ENCODE peak calls at places on chromosomes 12 and 14, in ten cellular contexts. L, R, Y, P, D, W, J, M, O and V are unnamed samples.

GRCh38 chr12:49661191-49661590 is 37.8 kb downstream of the PRPF40B start:
- DNase-seq in D (peak), R (no peak), J (no peak), Y (no peak), M (no peak), P (no peak), O (no peak), L (no peak), W (no peak), V (no peak)

GRCh38 chr14:101108579-101109346 is 205.2 kb upstream of the RTL1 start:
- DNase-seq in O (no peak), Y (peak), J (no peak), D (no peak), M (no peak), W (no peak), R (peak), P (no peak), L (no peak), V (peak)

GRCh38 chr14:54813081-54813480 is 89.5 kb downstream of the GCH1 start:
- DNase-seq in L (no peak), J (no peak), R (no peak), D (no peak), O (peak), Y (no peak), M (no peak), P (no peak), W (no peak), V (no peak)

GRCh38 chr12:41904041-41904440 is 240.6 kb downstream of the GXYLT1 start:
- DNase-seq in P (no peak), O (no peak), D (no peak), L (no peak), J (no peak), W (no peak), M (no peak), R (no peak), Y (no peak), V (no peak)

GRCh38 chr14:96065661-96066459 is 26.7 kb downstream of the C14orf132 start:
- DNase-seq in Y (peak), D (no peak), O (no peak), J (no peak), W (no peak), L (no peak), P (no peak), R (peak), M (no peak), V (no peak)

GRCh38 chr14:102644523-102644922 is 52.1 kb downstream of the RCOR1 start:
- DNase-seq in R (no peak), L (no peak), Y (no peak), M (no peak), P (peak), D (no peak), O (no peak), W (no peak), J (no peak), V (no peak)

GRCh38 chr14:32426596-32427408 is 97.7 kb downstream of the AKAP6 start:
- DNase-seq in R (no peak), W (no peak), P (no peak), O (no peak), L (no peak), D (no peak), Y (no peak), J (no peak), M (no peak), V (no peak)

GRCh38 chr12:93347054-93347786 is 30.5 kb upstream of the NUDT4 start:
- DNase-seq in Y (no peak), W (no peak), M (no peak), O (no peak), D (no peak), J (no peak), L (no peak), P (no peak), R (no peak), V (no peak)

GRCh38 chr14:104732931-104733681 is 9.1 kb downstream of the ADSS1 start:
- DNase-seq in P (no peak), D (no peak), Y (no peak), L (no peak), O (peak), M (no peak), J (no peak), R (no peak), W (no peak), V (no peak)

GRCh38 chr12:4526923-4527546 is 11.7 kb upstream of the RAD51AP1 start:
- DNase-seq in M (no peak), Y (no peak), J (peak), L (peak), O (peak), D (no peak), W (no peak), P (peak), R (no peak), V (no peak)

GRCh38 chr14:68848253-68848652 is 55.4 kb upstream of the ZFP36L1 start:
- DNase-seq in P (no peak), O (no peak), R (no peak), M (no peak), J (no peak), L (no peak), D (no peak), W (no peak), Y (no peak), V (no peak)

GRCh38 chr12:110937104-110937641 is 16.8 kb upstream of the MYL2 start:
- DNase-seq in Y (no peak), O (peak), R (no peak), M (peak), L (peak), D (no peak), P (peak), J (no peak), W (no peak), V (no peak)

GRCh38 chr14:55416866-55417265 is 5.2 kb upstream of the ATG14 start:
- DNase-seq in M (no peak), P (peak), W (no peak), J (no peak), L (no peak), O (peak), D (no peak), R (no peak), Y (no peak), V (no peak)

GRCh38 chr12:31118831-31119530 is 45.3 kb downstream of the DDX11 start:
- DNase-seq in R (peak), J (no peak), D (peak), M (no peak), P (peak), L (no peak), W (no peak), Y (no peak), O (peak), V (no peak)

GRCh38 chr12:128388461-128388921 is 121.5 kb downstream of the TMEM132C start:
- DNase-seq in M (peak), J (no peak), P (no peak), W (no peak), D (no peak), O (no peak), R (no peak), L (no peak), Y (no peak), V (no peak)

GRCh38 chr14:88628452-88628851 is 65.6 kb downstream of the ZC3H14 start:
- DNase-seq in J (no peak), P (no peak), L (no peak), Y (no peak), R (no peak), W (no peak), M (no peak), O (no peak), D (no peak), V (no peak)

GRCh38 chr12:104677441-104678089 is 220.8 kb downstream of the CHST11 start:
- DNase-seq in W (no peak), R (no peak), L (no peak), P (no peak), J (no peak), Y (no peak), D (no peak), M (no peak), O (peak), V (no peak)

GRCh38 chr14:97978336-97978735 is 1181.2 kb downstream of the VRK1 start:
- DNase-seq in Y (peak), D (no peak), R (peak), L (no peak), O (peak), M (peak), J (peak), W (no peak), P (peak), V (no peak)

GRCh38 chr14:97723834-97724770 is 926.9 kb downstream of the VRK1 start:
- DNase-seq in L (no peak), R (no peak), P (no peak), J (no peak), Y (no peak), D (no peak), W (no peak), M (no peak), O (peak), V (no peak)

GRCh38 chr14:103698380-103699260 is 16.6 kb downstream of the XRCC3 start:
- DNase-seq in D (no peak), W (no peak), J (no peak), Y (no peak), M (peak), L (no peak), P (no peak), O (peak), R (peak), V (no peak)

GRCh38 chr14:33103489-33103888 is 164.8 kb downstream of the NPAS3 start:
- DNase-seq in O (no peak), M (no peak), Y (no peak), J (no peak), D (no peak), R (no peak), L (no peak), W (no peak), P (no peak), V (no peak)

GRCh38 chr12:57208116-57208945 is 8.3 kb upstream of the NXPH4 start:
- DNase-seq in M (peak), R (no peak), L (no peak), W (no peak), O (no peak), D (no peak), P (no peak), Y (no peak), J (no peak), V (no peak)
- TF ChIP-seq CTCF in M (no peak), R (no peak), L (no peak), W (no peak), O (no peak), D (no peak), P (no peak), Y (no peak), J (no peak), V (no peak)

GRCh38 chr14:29089849-29090248 is 323.3 kb downstream of the FOXG1 start:
- DNase-seq in Y (no peak), D (no peak), R (no peak), P (no peak), M (no peak), L (no peak), J (no peak), O (no peak), W (no peak), V (no peak)

GRCh38 chr14:29085546-29085945 is 319.0 kb downstream of the FOXG1 start:
- DNase-seq in Y (no peak), J (no peak), R (no peak), P (peak), W (no peak), D (no peak), O (peak), L (peak), M (no peak), V (no peak)
- TF ChIP-seq CTCF in Y (no peak), J (peak), R (no peak), P (peak), W (peak), D (no peak), O (peak), L (peak), M (no peak), V (no peak)

DNA sequence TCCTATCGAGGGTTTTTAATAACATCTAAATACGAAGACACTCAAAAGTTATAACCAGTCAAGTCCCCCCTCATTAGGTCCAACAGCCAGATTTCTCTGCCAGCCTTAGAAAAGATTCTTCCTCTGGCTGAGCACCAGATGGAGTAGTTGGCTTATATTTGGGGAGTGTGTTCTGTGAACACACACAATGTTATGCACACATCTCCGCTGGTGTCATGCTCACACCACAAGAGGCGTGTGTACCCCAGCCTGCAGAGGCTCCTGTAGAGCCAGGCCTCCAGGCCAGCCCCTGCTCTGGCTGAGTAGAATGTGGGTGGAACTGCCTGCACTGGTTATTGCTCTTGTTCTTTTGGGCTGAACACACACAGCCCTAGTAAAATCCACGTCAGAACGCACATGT is 64.0 kb downstream of the PIWIL1 start:
- DNase-seq in J (no peak), D (no peak), R (no peak), L (no peak), O (no peak), W (no peak), M (no peak), Y (peak), P (peak), V (no peak)
- TF ChIP-seq CTCF in J (no peak), D (no peak), R (no peak), L (no peak), O (no peak), W (no peak), M (peak), Y (no peak), P (no peak), V (no peak)

GRCh38 chr12:62210422-62210821 is 49.8 kb upstream of the USP15 start:
- DNase-seq in J (peak), W (no peak), R (no peak), D (no peak), P (peak), O (peak), L (peak), M (no peak), Y (no peak), V (no peak)
- TF ChIP-seq CTCF in J (peak), W (peak), R (peak), D (peak), P (peak), O (peak), L (peak), M (peak), Y (peak), V (no peak)

DNA sequence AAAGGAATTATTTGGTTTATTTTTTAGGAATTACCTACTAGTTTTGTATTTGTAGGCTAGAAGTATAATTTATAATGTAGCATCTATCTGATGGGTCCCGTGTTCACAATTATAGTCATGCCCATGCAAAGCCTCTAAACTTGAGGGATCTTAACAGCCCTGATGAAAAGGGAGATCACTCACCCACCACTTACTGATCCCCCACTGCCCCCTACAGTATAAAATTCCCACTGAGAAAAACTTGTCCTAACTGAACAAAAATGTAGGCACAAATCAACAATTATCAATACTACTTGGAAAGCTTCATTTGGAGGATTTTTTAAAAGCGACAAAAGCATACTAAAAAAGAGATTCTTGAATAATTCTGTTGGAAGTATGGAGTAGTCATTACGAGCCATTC is 21.0 kb downstream of the WIF1 start:
- DNase-seq in D (no peak), W (no peak), Y (no peak), P (peak), O (peak), J (no peak), R (no peak), L (no peak), M (no peak), V (no peak)
- TF ChIP-seq CTCF in D (no peak), W (peak), Y (no peak), P (no peak), O (peak), J (peak), R (no peak), L (peak), M (no peak), V (no peak)

GRCh38 chr12:53737494-53737808 is 10.2 kb upstream of the CALCOCO1 start:
- DNase-seq in Y (no peak), O (no peak), W (no peak), R (no peak), L (no peak), J (no peak), D (no peak), M (no peak), P (no peak), V (no peak)

GRCh38 chr12:53738834-53739284 is 11.6 kb upstream of the CALCOCO1 start:
- DNase-seq in R (no peak), J (no peak), O (no peak), P (no peak), L (no peak), D (no peak), M (no peak), Y (no peak), W (no peak), V (no peak)

GRCh38 chr12:53736602-53737493 is 9.6 kb upstream of the CALCOCO1 start:
- DNase-seq in J (no peak), L (no peak), D (no peak), M (no peak), W (no peak), P (no peak), Y (no peak), O (no peak), R (no peak), V (no peak)

GRCh38 chr12:53739285-53740129 is 12.3 kb upstream of the CALCOCO1 start:
- DNase-seq in M (no peak), R (no peak), Y (no peak), J (no peak), L (no peak), P (no peak), O (no peak), D (no peak), W (no peak), V (no peak)

GRCh38 chr12:53737951-53738833 is 10.9 kb upstream of the CALCOCO1 start:
- DNase-seq in O (no peak), J (no peak), P (no peak), R (no peak), Y (no peak), D (no peak), L (no peak), M (no peak), W (no peak), V (no peak)
- TF ChIP-seq CTCF in O (no peak), J (no peak), P (no peak), R (no peak), Y (no peak), D (no peak), L (no peak), M (no peak), W (no peak), V (no peak)

DNA sequence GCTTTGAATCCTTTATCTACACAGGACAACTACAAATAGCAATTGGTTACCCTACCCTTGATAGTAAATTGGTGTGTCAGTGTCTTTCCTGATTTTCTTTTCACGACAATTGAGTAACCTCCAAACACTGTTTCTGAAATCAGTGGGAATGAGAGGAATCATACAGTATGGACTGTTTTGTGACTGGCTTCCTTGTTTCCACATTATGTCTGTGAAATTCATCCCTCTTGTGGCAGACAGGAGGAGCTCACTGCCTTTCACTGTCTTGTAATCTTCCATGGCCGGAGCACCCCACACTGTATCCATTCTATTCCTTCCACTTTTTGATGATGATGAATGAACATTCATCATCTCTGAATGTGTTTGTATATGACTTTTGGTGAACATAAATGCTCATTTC is 164.0 kb upstream of the PZP start:
- DNase-seq in R (no peak), O (peak), P (peak), M (no peak), J (no peak), W (no peak), D (no peak), Y (no peak), L (peak), V (no peak)
- TF ChIP-seq CTCF in R (no peak), O (peak), P (peak), M (no peak), J (peak), W (peak), D (no peak), Y (no peak), L (no peak), V (no peak)

DNA sequence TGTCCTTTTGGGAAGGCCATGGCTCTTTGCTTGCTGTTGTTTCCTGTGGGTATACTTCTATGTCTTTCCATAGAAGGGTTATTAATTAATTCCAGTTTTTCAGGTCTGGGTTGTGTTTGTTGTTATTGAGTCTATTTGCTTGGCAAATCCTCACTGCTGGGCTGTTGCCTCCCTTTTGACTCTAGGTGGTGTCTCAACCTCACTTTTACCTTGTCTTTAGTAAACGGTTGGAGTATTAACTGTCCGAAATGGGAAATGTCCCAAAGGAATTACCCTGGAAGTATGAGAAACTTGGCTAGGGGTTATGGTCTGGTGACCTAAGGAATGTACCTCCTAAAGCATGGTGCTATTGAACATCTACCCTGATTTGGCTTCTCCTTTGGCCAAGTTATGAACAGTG is 16.7 kb downstream of the PRH1 start:
- DNase-seq in O (peak), M (no peak), W (no peak), J (no peak), L (no peak), R (no peak), P (no peak), Y (no peak), D (no peak), V (no peak)
- TF ChIP-seq CTCF in O (peak), M (no peak), W (no peak), J (no peak), L (no peak), R (no peak), P (no peak), Y (no peak), D (no peak), V (no peak)

DNA sequence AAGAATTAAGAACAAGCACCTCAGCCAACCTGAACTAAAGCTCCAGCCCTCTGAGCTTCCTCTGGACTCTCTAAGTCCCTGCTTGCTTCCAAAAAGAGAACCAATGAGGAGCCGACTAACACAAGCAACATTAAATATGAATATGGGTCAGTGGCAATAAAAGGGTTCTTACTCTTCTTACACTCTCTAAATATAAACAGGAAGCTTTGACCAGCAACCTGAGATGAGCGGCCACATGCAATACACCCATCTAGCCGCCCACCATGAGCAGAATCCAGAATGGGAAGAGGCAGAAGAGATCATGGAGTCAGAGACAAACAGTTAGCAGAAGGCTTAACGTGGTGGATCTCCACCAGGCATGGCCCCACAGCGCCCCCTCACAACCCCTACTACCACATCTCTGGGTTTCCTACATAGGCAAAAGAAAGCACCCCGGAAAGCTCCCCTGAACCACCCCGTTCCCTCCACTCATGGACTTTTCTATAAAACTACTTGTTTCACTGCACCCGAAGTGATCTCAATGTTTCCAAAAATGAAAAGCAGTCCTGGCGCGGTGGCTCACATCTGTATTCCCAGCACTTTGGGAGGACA is 59.4 kb downstream of the TTC7B start:
- DNase-seq in L (no peak), W (no peak), R (no peak), J (no peak), Y (peak), D (no peak), P (peak), O (no peak), M (no peak), V (no peak)
- TF ChIP-seq CTCF in L (no peak), W (no peak), R (no peak), J (peak), Y (no peak), D (no peak), P (peak), O (no peak), M (no peak), V (no peak)